ENCODE peak calls at places on chromosomes 11 and 22, in ten cellular contexts. One of them, this sample, is unnamed.
A peak's percentile ranks its signal among the peaks of the same experiment; 100 is the strongest.

GRCh38 chr22:30869996-30870395 is 98.6 kb downstream of the MORC2 start:
- DNase-seq in substantia nigra: no peak
- DNase-seq in mucosa of descending colon: peak; percentile 23
- DNase-seq in heart left ventricle: no peak
- DNase-seq in Daoy: no peak
- DNase-seq in GM03348: no peak
- DNase-seq in amygdala: no peak
- DNase-seq in nephron progenitor cell: no peak
- DNase-seq in HEK293T: no peak
- DNase-seq in AML-193: no peak
- DNase-seq in this sample: no peak

GRCh38 chr11:130945945-130946344 is 29.7 kb upstream of the SNX19 start:
- DNase-seq in AML-193: no peak
- DNase-seq in amygdala: no peak
- DNase-seq in heart left ventricle: peak; percentile 70
- DNase-seq in HEK293T: no peak
- DNase-seq in GM03348: peak; percentile 87
- DNase-seq in nephron progenitor cell: no peak
- DNase-seq in substantia nigra: no peak
- DNase-seq in Daoy: peak; percentile 85
- DNase-seq in mucosa of descending colon: no peak
- DNase-seq in this sample: no peak

GRCh38 chr11:134438533-134438932 is 26.5 kb upstream of the B3GAT1 start:
- DNase-seq in mucosa of descending colon: no peak
- DNase-seq in GM03348: no peak
- DNase-seq in nephron progenitor cell: no peak
- DNase-seq in heart left ventricle: no peak
- DNase-seq in AML-193: no peak
- DNase-seq in amygdala: no peak
- DNase-seq in Daoy: no peak
- DNase-seq in substantia nigra: no peak
- DNase-seq in HEK293T: no peak
- DNase-seq in this sample: no peak

GRCh38 chr11:32794439-32794838 is at the start of gene CCDC73:
- DNase-seq in amygdala: no peak
- DNase-seq in nephron progenitor cell: no peak
- DNase-seq in HEK293T: no peak
- DNase-seq in mucosa of descending colon: no peak
- DNase-seq in AML-193: no peak
- DNase-seq in GM03348: no peak
- DNase-seq in heart left ventricle: no peak
- DNase-seq in Daoy: no peak
- DNase-seq in substantia nigra: no peak
- DNase-seq in this sample: no peak

GRCh38 chr11:5679811-5680210 is 5.1 kb downstream of the TRIM5 start:
- DNase-seq in nephron progenitor cell: no peak
- DNase-seq in Daoy: peak; percentile 32
- DNase-seq in GM03348: no peak
- DNase-seq in mucosa of descending colon: no peak
- DNase-seq in HEK293T: no peak
- DNase-seq in heart left ventricle: no peak
- DNase-seq in AML-193: no peak
- DNase-seq in amygdala: no peak
- DNase-seq in substantia nigra: no peak
- DNase-seq in this sample: no peak

GRCh38 chr11:121452609-121453150 is at the start of gene SORL1-AS1:
- DNase-seq in substantia nigra: no peak
- DNase-seq in mucosa of descending colon: no peak
- DNase-seq in heart left ventricle: no peak
- DNase-seq in AML-193: no peak
- DNase-seq in Daoy: no peak
- DNase-seq in HEK293T: no peak
- DNase-seq in amygdala: no peak
- DNase-seq in GM03348: no peak
- DNase-seq in nephron progenitor cell: no peak
- DNase-seq in this sample: peak; percentile 56

GRCh38 chr11:13110145-13110544 is 101.0 kb downstream of the RASSF10 start:
- DNase-seq in GM03348: no peak
- DNase-seq in HEK293T: no peak
- DNase-seq in substantia nigra: no peak
- DNase-seq in nephron progenitor cell: no peak
- DNase-seq in heart left ventricle: no peak
- DNase-seq in AML-193: no peak
- DNase-seq in amygdala: no peak
- DNase-seq in mucosa of descending colon: no peak
- DNase-seq in Daoy: no peak
- DNase-seq in this sample: no peak

GRCh38 chr11:86463120-86463519 is 88.4 kb downstream of the CCDC81 start:
- DNase-seq in Daoy: no peak
- DNase-seq in mucosa of descending colon: no peak
- DNase-seq in heart left ventricle: no peak
- DNase-seq in amygdala: no peak
- DNase-seq in nephron progenitor cell: no peak
- DNase-seq in HEK293T: no peak
- DNase-seq in AML-193: no peak
- DNase-seq in GM03348: no peak
- DNase-seq in substantia nigra: no peak
- DNase-seq in this sample: no peak

GRCh38 chr11:109371444-109372176 is 50.4 kb upstream of the C11orf87 start:
- DNase-seq in AML-193: no peak
- DNase-seq in HEK293T: no peak
- DNase-seq in Daoy: no peak
- DNase-seq in heart left ventricle: no peak
- DNase-seq in amygdala: no peak
- DNase-seq in mucosa of descending colon: no peak
- DNase-seq in GM03348: no peak
- DNase-seq in nephron progenitor cell: no peak
- DNase-seq in substantia nigra: no peak
- DNase-seq in this sample: no peak

GRCh38 chr22:20948450-20948849 is 18.6 kb upstream of the AIFM3 start:
- DNase-seq in AML-193: no peak
- DNase-seq in HEK293T: no peak
- DNase-seq in heart left ventricle: no peak
- DNase-seq in nephron progenitor cell: no peak
- DNase-seq in mucosa of descending colon: no peak
- DNase-seq in substantia nigra: no peak
- DNase-seq in GM03348: no peak
- DNase-seq in Daoy: no peak
- DNase-seq in amygdala: no peak
- DNase-seq in this sample: no peak

GRCh38 chr22:41943661-41944209 is 3.2 kb downstream of the CENPM start:
- DNase-seq in nephron progenitor cell: no peak
- DNase-seq in GM03348: no peak
- DNase-seq in HEK293T: no peak
- DNase-seq in AML-193: no peak
- DNase-seq in Daoy: no peak
- DNase-seq in amygdala: no peak
- DNase-seq in heart left ventricle: no peak
- DNase-seq in mucosa of descending colon: no peak
- DNase-seq in substantia nigra: no peak
- DNase-seq in this sample: no peak